ENCODE peak calls at places on chromosomes 7 and 10, in nine cellular contexts. One of them, this sample, is unnamed.

GRCh38 chr10:100743626-100744135 is 1.7 kb upstream of the PAX2 start:
- DNase-seq in COLO829: peak; percentile 52
- DNase-seq in mesendoderm: peak; percentile 83
- DNase-seq in NCI-H460: peak; percentile 70
- DNase-seq in T-cell: peak; percentile 41
- DNase-seq in esophagus muscularis mucosa: no peak
- DNase-seq in left cardiac atrium: peak; percentile 43
- DNase-seq in activated T-helper 9 cell treated with anti-CD3 and anti-CD28 coated beads, Interleukin-2, amount 50 U/mL, for 16 hours: peak; percentile 25
- DNase-seq in AG09309: no peak
- DNase-seq in this sample: peak; percentile 63

GRCh38 chr10:62054825-62055224 is 153.3 kb downstream of the ARID5B start:
- DNase-seq in COLO829: no peak
- DNase-seq in mesendoderm: no peak
- DNase-seq in NCI-H460: no peak
- DNase-seq in T-cell: no peak
- DNase-seq in esophagus muscularis mucosa: no peak
- DNase-seq in left cardiac atrium: no peak
- DNase-seq in activated T-helper 9 cell treated with anti-CD3 and anti-CD28 coated beads, Interleukin-2, amount 50 U/mL, for 16 hours: no peak
- DNase-seq in AG09309: no peak
- DNase-seq in this sample: no peak

GRCh38 chr10:80153460-80153859 is 20.9 kb downstream of the PLAC9 start:
- DNase-seq in COLO829: no peak
- DNase-seq in mesendoderm: no peak
- DNase-seq in NCI-H460: no peak
- DNase-seq in T-cell: no peak
- DNase-seq in esophagus muscularis mucosa: no peak
- DNase-seq in left cardiac atrium: no peak
- DNase-seq in activated T-helper 9 cell treated with anti-CD3 and anti-CD28 coated beads, Interleukin-2, amount 50 U/mL, for 16 hours: no peak
- DNase-seq in AG09309: no peak
- DNase-seq in this sample: no peak

GRCh38 chr7:99644436-99644835 is 27.7 kb downstream of the ZSCAN25 start:
- DNase-seq in COLO829: no peak
- DNase-seq in mesendoderm: no peak
- DNase-seq in NCI-H460: no peak
- DNase-seq in T-cell: no peak
- DNase-seq in esophagus muscularis mucosa: peak; percentile 17
- DNase-seq in left cardiac atrium: no peak
- DNase-seq in activated T-helper 9 cell treated with anti-CD3 and anti-CD28 coated beads, Interleukin-2, amount 50 U/mL, for 16 hours: no peak
- DNase-seq in AG09309: peak; percentile 17
- DNase-seq in this sample: no peak

GRCh38 chr7:88289505-88290129 is 17.1 kb downstream of the STEAP4 start:
- DNase-seq in COLO829: peak; percentile 45
- DNase-seq in mesendoderm: no peak
- DNase-seq in NCI-H460: no peak
- DNase-seq in T-cell: no peak
- DNase-seq in esophagus muscularis mucosa: no peak
- DNase-seq in left cardiac atrium: no peak
- DNase-seq in activated T-helper 9 cell treated with anti-CD3 and anti-CD28 coated beads, Interleukin-2, amount 50 U/mL, for 16 hours: no peak
- DNase-seq in AG09309: no peak
- DNase-seq in this sample: no peak

GRCh38 chr7:156473476-156474240 is 166.9 kb upstream of the RNF32 start:
- DNase-seq in COLO829: peak; percentile 15
- DNase-seq in mesendoderm: peak; percentile 44
- DNase-seq in NCI-H460: peak; percentile 37
- DNase-seq in T-cell: no peak
- DNase-seq in esophagus muscularis mucosa: no peak
- DNase-seq in left cardiac atrium: peak; percentile 43
- DNase-seq in activated T-helper 9 cell treated with anti-CD3 and anti-CD28 coated beads, Interleukin-2, amount 50 U/mL, for 16 hours: no peak
- DNase-seq in AG09309: no peak
- DNase-seq in this sample: no peak

GRCh38 chr10:69629897-69630650 is at the start of gene FAM241B:
- DNase-seq in COLO829: peak; percentile 32
- DNase-seq in mesendoderm: peak; percentile 76
- DNase-seq in NCI-H460: peak; percentile 54
- DNase-seq in T-cell: peak; percentile 69
- DNase-seq in esophagus muscularis mucosa: peak; percentile 81
- DNase-seq in left cardiac atrium: peak; percentile 72
- DNase-seq in activated T-helper 9 cell treated with anti-CD3 and anti-CD28 coated beads, Interleukin-2, amount 50 U/mL, for 16 hours: peak; percentile 62
- DNase-seq in AG09309: no peak
- DNase-seq in this sample: peak; percentile 82

GRCh38 chr7:3301831-3302618 is 973 bp downstream of the SDK1 start:
- DNase-seq in COLO829: no peak
- DNase-seq in mesendoderm: peak; percentile 75
- DNase-seq in NCI-H460: peak; percentile 24
- DNase-seq in T-cell: no peak
- DNase-seq in esophagus muscularis mucosa: peak; percentile 89
- DNase-seq in left cardiac atrium: no peak
- DNase-seq in activated T-helper 9 cell treated with anti-CD3 and anti-CD28 coated beads, Interleukin-2, amount 50 U/mL, for 16 hours: no peak
- DNase-seq in AG09309: no peak
- DNase-seq in this sample: no peak

GRCh38 chr10:107546239-107546638 is 381.7 kb upstream of the SORCS1 start:
- DNase-seq in COLO829: peak; percentile 70
- DNase-seq in mesendoderm: peak; percentile 19
- DNase-seq in NCI-H460: peak; percentile 71
- DNase-seq in T-cell: no peak
- DNase-seq in esophagus muscularis mucosa: no peak
- DNase-seq in left cardiac atrium: no peak
- DNase-seq in activated T-helper 9 cell treated with anti-CD3 and anti-CD28 coated beads, Interleukin-2, amount 50 U/mL, for 16 hours: no peak
- DNase-seq in AG09309: peak; percentile 14
- DNase-seq in this sample: no peak

GRCh38 chr7:887488-887820 is 11.1 kb downstream of the GET4 start:
- DNase-seq in COLO829: no peak
- DNase-seq in mesendoderm: no peak
- DNase-seq in NCI-H460: no peak
- DNase-seq in T-cell: no peak
- DNase-seq in esophagus muscularis mucosa: no peak
- DNase-seq in left cardiac atrium: peak; percentile 15
- DNase-seq in activated T-helper 9 cell treated with anti-CD3 and anti-CD28 coated beads, Interleukin-2, amount 50 U/mL, for 16 hours: no peak
- DNase-seq in AG09309: no peak
- DNase-seq in this sample: no peak

GRCh38 chr7:99551329-99551728 is 585 bp downstream of the FAM200A start:
- DNase-seq in COLO829: no peak
- DNase-seq in mesendoderm: no peak
- DNase-seq in NCI-H460: no peak
- DNase-seq in T-cell: no peak
- DNase-seq in esophagus muscularis mucosa: no peak
- DNase-seq in left cardiac atrium: no peak
- DNase-seq in activated T-helper 9 cell treated with anti-CD3 and anti-CD28 coated beads, Interleukin-2, amount 50 U/mL, for 16 hours: no peak
- DNase-seq in AG09309: no peak
- DNase-seq in this sample: no peak